ENCODE peak calls at places on chromosomes 16 and 17, in seven cellular contexts. One of them, this sample, is unnamed.

GRCh38 chr16:88077328-88078108 is 126.3 kb downstream of the BANP start:
- DNase-seq in stomach: no peak
- DNase-seq in thoracic aorta: no peak
- DNase-seq in epithelial cell of esophagus: no peak
- DNase-seq in brain microvascular endothelial cell: no peak
- DNase-seq in GM23338: no peak
- DNase-seq in adrenal gland: no peak
- DNase-seq in this sample: no peak

GRCh38 chr17:70624208-70624607 is 454.9 kb downstream of the KCNJ2 start:
- DNase-seq in adrenal gland: peak; percentile 2
- DNase-seq in GM23338: no peak
- DNase-seq in thoracic aorta: no peak
- DNase-seq in epithelial cell of esophagus: peak; percentile 9
- DNase-seq in stomach: no peak
- DNase-seq in brain microvascular endothelial cell: no peak
- DNase-seq in this sample: no peak

GRCh38 chr16:23554536-23554935 is 2.6 kb downstream of the EARS2 start:
- DNase-seq in brain microvascular endothelial cell: no peak
- DNase-seq in stomach: no peak
- DNase-seq in thoracic aorta: no peak
- DNase-seq in adrenal gland: no peak
- DNase-seq in epithelial cell of esophagus: no peak
- DNase-seq in GM23338: no peak
- DNase-seq in this sample: no peak

GRCh38 chr16:19118938-19119431 is 5.2 kb downstream of the ITPRIPL2 start:
- DNase-seq in GM23338: no peak
- DNase-seq in adrenal gland: peak; percentile 81
- DNase-seq in brain microvascular endothelial cell: peak; percentile 90
- DNase-seq in thoracic aorta: no peak
- DNase-seq in epithelial cell of esophagus: peak; percentile 83
- DNase-seq in stomach: no peak
- DNase-seq in this sample: peak; percentile 72

GRCh38 chr17:954431-955164 is 25.0 kb downstream of the NXN start:
- DNase-seq in adrenal gland: no peak
- DNase-seq in stomach: no peak
- DNase-seq in thoracic aorta: no peak
- DNase-seq in GM23338: peak; percentile 55
- DNase-seq in brain microvascular endothelial cell: peak; percentile 76
- DNase-seq in epithelial cell of esophagus: no peak
- DNase-seq in this sample: peak; percentile 86

GRCh38 chr16:46673320-46674013 is 15.5 kb downstream of the VPS35 start:
- DNase-seq in epithelial cell of esophagus: peak; percentile 77
- DNase-seq in brain microvascular endothelial cell: peak; percentile 57
- DNase-seq in thoracic aorta: no peak
- DNase-seq in stomach: peak; percentile 59
- DNase-seq in adrenal gland: peak; percentile 64
- DNase-seq in GM23338: peak; percentile 89
- DNase-seq in this sample: no peak

GRCh38 chr17:45003877-45004276 is 35.8 kb upstream of the C1QL1 start:
- DNase-seq in GM23338: peak; percentile 55
- DNase-seq in thoracic aorta: no peak
- DNase-seq in epithelial cell of esophagus: no peak
- DNase-seq in stomach: no peak
- DNase-seq in brain microvascular endothelial cell: no peak
- DNase-seq in adrenal gland: no peak
- DNase-seq in this sample: no peak

GRCh38 chr16:11621920-11622651 is 35.4 kb upstream of the LITAF start:
- DNase-seq in epithelial cell of esophagus: no peak
- DNase-seq in brain microvascular endothelial cell: no peak
- DNase-seq in thoracic aorta: no peak
- DNase-seq in stomach: no peak
- DNase-seq in adrenal gland: no peak
- DNase-seq in GM23338: no peak
- DNase-seq in this sample: no peak

GRCh38 chr16:396605-397004 is 394 bp upstream of the NME4 start:
- DNase-seq in thoracic aorta: no peak
- DNase-seq in GM23338: peak; percentile 71
- DNase-seq in epithelial cell of esophagus: peak; percentile 34
- DNase-seq in brain microvascular endothelial cell: peak; percentile 33
- DNase-seq in stomach: no peak
- DNase-seq in adrenal gland: peak; percentile 74
- DNase-seq in this sample: no peak

GRCh38 chr16:84462296-84463210 is 41.9 kb downstream of the MEAK7 start:
- DNase-seq in thoracic aorta: no peak
- DNase-seq in epithelial cell of esophagus: no peak
- DNase-seq in brain microvascular endothelial cell: no peak
- DNase-seq in stomach: no peak
- DNase-seq in GM23338: no peak
- DNase-seq in adrenal gland: peak; percentile 37
- DNase-seq in this sample: no peak

GRCh38 chr17:56656961-56657360 is 63.5 kb downstream of the NOG start:
- DNase-seq in GM23338: no peak
- DNase-seq in stomach: no peak
- DNase-seq in thoracic aorta: no peak
- DNase-seq in brain microvascular endothelial cell: no peak
- DNase-seq in adrenal gland: no peak
- DNase-seq in epithelial cell of esophagus: no peak
- DNase-seq in this sample: no peak

GRCh38 chr16:22425036-22425801 is 50.8 kb upstream of the CDR2 start:
- DNase-seq in brain microvascular endothelial cell: no peak
- DNase-seq in GM23338: no peak
- DNase-seq in adrenal gland: peak; percentile 81
- DNase-seq in epithelial cell of esophagus: no peak
- DNase-seq in stomach: no peak
- DNase-seq in thoracic aorta: no peak
- DNase-seq in this sample: no peak

GRCh38 chr16:28904828-28905227 is 20.2 kb downstream of the RABEP2 start:
- DNase-seq in GM23338: no peak
- DNase-seq in epithelial cell of esophagus: no peak
- DNase-seq in stomach: no peak
- DNase-seq in adrenal gland: no peak
- DNase-seq in thoracic aorta: no peak
- DNase-seq in brain microvascular endothelial cell: no peak
- DNase-seq in this sample: no peak

GRCh38 chr17:2077040-2077439 is 22.1 kb downstream of the HIC1 start:
- DNase-seq in epithelial cell of esophagus: no peak
- DNase-seq in stomach: no peak
- DNase-seq in thoracic aorta: no peak
- DNase-seq in GM23338: no peak
- DNase-seq in adrenal gland: no peak
- DNase-seq in brain microvascular endothelial cell: no peak
- DNase-seq in this sample: no peak

GRCh38 chr17:2071421-2072281 is 16.7 kb downstream of the HIC1 start:
- DNase-seq in brain microvascular endothelial cell: peak; percentile 80
- DNase-seq in stomach: no peak
- DNase-seq in epithelial cell of esophagus: peak; percentile 37
- DNase-seq in thoracic aorta: no peak
- DNase-seq in GM23338: no peak
- DNase-seq in adrenal gland: peak; percentile 64
- DNase-seq in this sample: no peak

GRCh38 chr17:2074919-2075318 is 20.0 kb downstream of the HIC1 start:
- DNase-seq in GM23338: no peak
- DNase-seq in adrenal gland: no peak
- DNase-seq in stomach: no peak
- DNase-seq in epithelial cell of esophagus: no peak
- DNase-seq in brain microvascular endothelial cell: no peak
- DNase-seq in thoracic aorta: no peak
- DNase-seq in this sample: no peak

GRCh38 chr17:2076461-2076984 is 21.6 kb downstream of the HIC1 start:
- DNase-seq in stomach: no peak
- DNase-seq in adrenal gland: no peak
- DNase-seq in thoracic aorta: no peak
- DNase-seq in brain microvascular endothelial cell: no peak
- DNase-seq in epithelial cell of esophagus: no peak
- DNase-seq in GM23338: no peak
- DNase-seq in this sample: no peak

GRCh38 chr17:2075336-2076056 is 20.6 kb downstream of the HIC1 start:
- DNase-seq in brain microvascular endothelial cell: peak; percentile 37
- DNase-seq in GM23338: peak; percentile 53
- DNase-seq in thoracic aorta: no peak
- DNase-seq in epithelial cell of esophagus: no peak
- DNase-seq in stomach: no peak
- DNase-seq in adrenal gland: no peak
- DNase-seq in this sample: no peak
- TF ChIP-seq CTCF in brain microvascular endothelial cell: no peak
- TF ChIP-seq CTCF in GM23338: peak; percentile 19
- TF ChIP-seq CTCF in thoracic aorta: no peak
- TF ChIP-seq CTCF in epithelial cell of esophagus: no peak
- TF ChIP-seq CTCF in stomach: no peak
- TF ChIP-seq CTCF in adrenal gland: no peak
- TF ChIP-seq CTCF in this sample: no peak

DNA sequence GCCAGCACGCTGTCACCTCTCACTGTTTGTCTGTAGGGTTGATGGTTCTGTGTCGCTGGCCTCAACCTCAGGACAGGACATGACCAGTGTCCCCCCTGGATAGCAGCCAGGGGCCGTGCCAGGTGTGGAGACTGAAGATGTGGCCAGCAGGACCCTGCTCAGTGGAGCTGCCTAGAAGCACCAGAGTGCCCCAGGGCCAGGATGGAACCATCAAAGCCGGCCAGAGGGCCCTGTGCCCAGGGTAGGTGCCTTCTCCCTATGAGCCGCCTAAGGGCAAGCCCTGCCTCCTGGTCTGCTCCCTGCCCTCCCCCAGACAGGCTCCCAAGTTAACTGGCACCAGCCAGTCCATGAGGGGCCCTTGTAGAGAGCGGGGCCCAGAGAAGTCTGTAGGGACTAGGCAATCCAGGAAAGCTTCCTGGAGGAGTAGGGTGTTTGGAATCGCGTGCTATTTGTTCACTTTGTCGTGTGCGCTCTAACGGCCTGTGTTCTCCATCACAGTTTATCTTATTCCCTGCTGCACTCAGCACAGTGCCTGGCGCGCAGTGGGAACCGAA is 546 bp upstream of the NDUFB10 start:
- DNase-seq in thoracic aorta: no peak
- DNase-seq in adrenal gland: no peak
- DNase-seq in GM23338: no peak
- DNase-seq in brain microvascular endothelial cell: no peak
- DNase-seq in stomach: no peak
- DNase-seq in epithelial cell of esophagus: no peak
- DNase-seq in this sample: no peak
- H3K4me3 ChIP-seq in thoracic aorta: peak overlapping the region; percentile 86
- H3K4me3 ChIP-seq in adrenal gland: peak overlapping the region; percentile 63
- H3K4me3 ChIP-seq in GM23338: peak overlapping the region; percentile 89
- H3K4me3 ChIP-seq in brain microvascular endothelial cell: peak overlapping the region; percentile 88
- H3K4me3 ChIP-seq in stomach: peak overlapping the region; percentile 72
- H3K4me3 ChIP-seq in epithelial cell of esophagus: peak overlapping the region; percentile 18
- H3K4me3 ChIP-seq in this sample: peak overlapping the region; percentile 26

GRCh38 chr17:63446981-63447687 is 1.0 kb upstream of the CYB561 start:
- DNase-seq in thoracic aorta: no peak
- DNase-seq in brain microvascular endothelial cell: no peak
- DNase-seq in adrenal gland: peak; percentile 19
- DNase-seq in epithelial cell of esophagus: no peak
- DNase-seq in stomach: peak; percentile 65
- DNase-seq in GM23338: peak; percentile 77
- DNase-seq in this sample: no peak

GRCh38 chr17:63446218-63446980 is at the start of gene CYB561:
- DNase-seq in brain microvascular endothelial cell: no peak
- DNase-seq in thoracic aorta: no peak
- DNase-seq in stomach: peak; percentile 90
- DNase-seq in epithelial cell of esophagus: peak; percentile 78
- DNase-seq in adrenal gland: peak; percentile 73
- DNase-seq in GM23338: peak; percentile 82
- DNase-seq in this sample: no peak

GRCh38 chr17:63445065-63445464 is 1.0 kb downstream of the CYB561 start:
- DNase-seq in adrenal gland: no peak
- DNase-seq in thoracic aorta: no peak
- DNase-seq in GM23338: no peak
- DNase-seq in stomach: no peak
- DNase-seq in brain microvascular endothelial cell: no peak
- DNase-seq in epithelial cell of esophagus: no peak
- DNase-seq in this sample: no peak

GRCh38 chr17:63444457-63444856 is 1.6 kb downstream of the CYB561 start:
- DNase-seq in GM23338: no peak
- DNase-seq in thoracic aorta: no peak
- DNase-seq in adrenal gland: no peak
- DNase-seq in brain microvascular endothelial cell: no peak
- DNase-seq in stomach: no peak
- DNase-seq in epithelial cell of esophagus: no peak
- DNase-seq in this sample: no peak

GRCh38 chr17:63445571-63446217 is 412 bp downstream of the CYB561 start:
- DNase-seq in epithelial cell of esophagus: peak; percentile 55
- DNase-seq in thoracic aorta: no peak
- DNase-seq in GM23338: peak; percentile 72
- DNase-seq in stomach: peak; percentile 69
- DNase-seq in brain microvascular endothelial cell: no peak
- DNase-seq in adrenal gland: peak; percentile 70
- DNase-seq in this sample: no peak
- TF ChIP-seq CTCF in epithelial cell of esophagus: peak; percentile 10
- TF ChIP-seq CTCF in thoracic aorta: peak; percentile 64
- TF ChIP-seq CTCF in GM23338: peak; percentile 38
- TF ChIP-seq CTCF in stomach: peak; percentile 36
- TF ChIP-seq CTCF in brain microvascular endothelial cell: peak; percentile 39
- TF ChIP-seq CTCF in adrenal gland: peak; percentile 74
- TF ChIP-seq CTCF in this sample: peak; percentile 66

GRCh38 chr16:48188449-48189102 is 32.8 kb upstream of the ABCC12 start:
- DNase-seq in stomach: no peak
- DNase-seq in thoracic aorta: no peak
- DNase-seq in brain microvascular endothelial cell: no peak
- DNase-seq in GM23338: no peak
- DNase-seq in epithelial cell of esophagus: peak; percentile 44
- DNase-seq in adrenal gland: no peak
- DNase-seq in this sample: no peak
- H3K4me3 ChIP-seq in stomach: no peak overlapping the region
- H3K4me3 ChIP-seq in thoracic aorta: no peak overlapping the region
- H3K4me3 ChIP-seq in brain microvascular endothelial cell: no peak overlapping the region
- H3K4me3 ChIP-seq in GM23338: no peak overlapping the region
- H3K4me3 ChIP-seq in epithelial cell of esophagus: no peak overlapping the region
- H3K4me3 ChIP-seq in adrenal gland: no peak overlapping the region
- H3K4me3 ChIP-seq in this sample: no peak overlapping the region

DNA sequence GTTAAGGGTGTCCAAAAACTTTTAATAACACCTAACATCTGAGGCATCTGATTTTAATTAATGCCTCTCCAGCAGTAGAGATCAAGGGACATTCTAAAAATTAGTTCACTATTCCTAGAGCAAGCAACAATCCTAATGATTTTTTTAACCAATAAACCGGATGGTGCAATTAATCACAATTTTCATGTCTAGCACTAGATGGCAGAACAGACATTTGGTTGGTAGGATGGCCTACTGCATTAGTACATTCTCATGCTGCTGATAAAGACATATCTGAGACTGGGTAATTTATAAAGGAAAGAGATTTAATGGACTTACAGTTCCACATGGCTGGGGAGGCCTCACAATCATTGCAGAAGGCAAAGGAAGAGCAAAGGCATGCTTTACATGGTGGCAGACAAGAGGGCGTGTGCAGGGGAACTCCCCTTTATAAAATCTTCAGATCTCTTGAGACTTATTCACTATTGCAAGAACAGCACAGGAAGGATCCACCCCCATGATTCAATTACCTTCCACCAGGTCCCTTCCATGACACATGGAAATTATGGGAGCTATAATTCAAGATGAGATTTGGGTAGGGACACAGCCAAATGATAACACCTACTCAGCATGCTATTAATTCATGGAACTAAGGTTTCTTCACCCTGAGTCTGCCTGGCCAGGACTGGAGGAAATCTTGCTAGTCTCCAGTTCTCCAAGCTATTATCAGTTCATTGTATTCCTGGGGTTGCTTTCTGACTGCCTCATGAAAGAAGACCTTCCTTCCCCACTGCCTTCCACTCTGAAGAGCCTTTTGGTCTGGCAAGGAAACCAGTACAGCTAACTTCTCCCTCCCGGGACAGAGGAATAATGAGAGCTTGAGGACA is 24.8 kb downstream of the HS3ST3A1 start:
- DNase-seq in brain microvascular endothelial cell: no peak
- DNase-seq in stomach: no peak
- DNase-seq in thoracic aorta: no peak
- DNase-seq in epithelial cell of esophagus: no peak
- DNase-seq in GM23338: no peak
- DNase-seq in adrenal gland: no peak
- DNase-seq in this sample: no peak
- TF ChIP-seq CTCF in brain microvascular endothelial cell: peak; percentile 18
- TF ChIP-seq CTCF in stomach: no peak
- TF ChIP-seq CTCF in thoracic aorta: no peak
- TF ChIP-seq CTCF in epithelial cell of esophagus: no peak
- TF ChIP-seq CTCF in GM23338: peak; percentile 33
- TF ChIP-seq CTCF in adrenal gland: no peak
- TF ChIP-seq CTCF in this sample: no peak